ENCODE peak calls at places on chromosomes 12 and 14, in six cellular contexts. One of them, this sample, is unnamed.

GRCh38 chr12:71780207-71780822 is 25.7 kb downstream of the RAB21 start:
- DNase-seq in GM23248: peak; percentile 80
- DNase-seq in dorsolateral prefrontal cortex: peak; percentile 70
- DNase-seq in omental fat pad: no peak
- DNase-seq in AG08395: peak; percentile 45
- DNase-seq in NCI-H1694: peak; percentile 33
- DNase-seq in this sample: peak; percentile 32

GRCh38 chr12:63917864-63918742 is 73.6 kb downstream of the SRGAP1 start:
- DNase-seq in GM23248: peak; percentile 96
- DNase-seq in dorsolateral prefrontal cortex: no peak
- DNase-seq in omental fat pad: no peak
- DNase-seq in AG08395: peak; percentile 76
- DNase-seq in NCI-H1694: no peak
- DNase-seq in this sample: peak; percentile 26

GRCh38 chr14:61355892-61356325 is 34.5 kb downstream of the PRKCH start:
- DNase-seq in GM23248: peak; percentile 35
- DNase-seq in dorsolateral prefrontal cortex: no peak
- DNase-seq in omental fat pad: no peak
- DNase-seq in AG08395: peak; percentile 6
- DNase-seq in NCI-H1694: no peak
- DNase-seq in this sample: no peak

GRCh38 chr12:126055521-126055920 is 990.3 kb downstream of the AACS start:
- DNase-seq in GM23248: no peak
- DNase-seq in dorsolateral prefrontal cortex: no peak
- DNase-seq in omental fat pad: no peak
- DNase-seq in AG08395: no peak
- DNase-seq in NCI-H1694: no peak
- DNase-seq in this sample: no peak

GRCh38 chr12:67472551-67472950 is 176.0 kb upstream of the DYRK2 start:
- DNase-seq in GM23248: peak; percentile 27
- DNase-seq in dorsolateral prefrontal cortex: peak; percentile 45
- DNase-seq in omental fat pad: no peak
- DNase-seq in AG08395: no peak
- DNase-seq in NCI-H1694: peak; percentile 50
- DNase-seq in this sample: peak; percentile 82

GRCh38 chr12:89521348-89522238 is 3.0 kb downstream of the GALNT4 start:
- DNase-seq in GM23248: no peak
- DNase-seq in dorsolateral prefrontal cortex: no peak
- DNase-seq in omental fat pad: no peak
- DNase-seq in AG08395: no peak
- DNase-seq in NCI-H1694: no peak
- DNase-seq in this sample: no peak

GRCh38 chr12:131044760-131045381 is 91.2 kb downstream of the ADGRD1 start:
- DNase-seq in GM23248: no peak
- DNase-seq in dorsolateral prefrontal cortex: no peak
- DNase-seq in omental fat pad: no peak
- DNase-seq in AG08395: no peak
- DNase-seq in NCI-H1694: no peak
- DNase-seq in this sample: no peak

GRCh38 chr12:88142610-88142991 is 494 bp downstream of the TMTC3 start:
- DNase-seq in GM23248: no peak
- DNase-seq in dorsolateral prefrontal cortex: peak; percentile 44
- DNase-seq in omental fat pad: no peak
- DNase-seq in AG08395: no peak
- DNase-seq in NCI-H1694: no peak
- DNase-seq in this sample: peak; percentile 22

GRCh38 chr12:74780458-74781241 is 243.0 kb downstream of the ATXN7L3B start:
- DNase-seq in GM23248: peak; percentile 34
- DNase-seq in dorsolateral prefrontal cortex: no peak
- DNase-seq in omental fat pad: no peak
- DNase-seq in AG08395: no peak
- DNase-seq in NCI-H1694: no peak
- DNase-seq in this sample: peak; percentile 76

GRCh38 chr14:93346926-93347721 is at the start of gene COX8C:
- DNase-seq in GM23248: no peak
- DNase-seq in dorsolateral prefrontal cortex: no peak
- DNase-seq in omental fat pad: no peak
- DNase-seq in AG08395: no peak
- DNase-seq in NCI-H1694: no peak
- DNase-seq in this sample: no peak

GRCh38 chr12:52191841-52192791 is at the start of gene KRT80:
- DNase-seq in GM23248: peak; percentile 99
- DNase-seq in dorsolateral prefrontal cortex: peak; percentile 54
- DNase-seq in omental fat pad: peak; percentile 92
- DNase-seq in AG08395: peak; percentile 99
- DNase-seq in NCI-H1694: peak; percentile 69
- DNase-seq in this sample: no peak

GRCh38 chr14:39217214-39217879 is 16.4 kb upstream of the MIA2 start:
- DNase-seq in GM23248: peak; percentile 22
- DNase-seq in dorsolateral prefrontal cortex: no peak
- DNase-seq in omental fat pad: no peak
- DNase-seq in AG08395: no peak
- DNase-seq in NCI-H1694: no peak
- DNase-seq in this sample: no peak